ENCODE peak calls at places on chromosomes 11 and 22, in ten cellular contexts. One of them, this sample, is unnamed.

GRCh38 chr11:32960553-32961164 is 55.0 kb upstream of the DEPDC7 start:
- DNase-seq in left lung: no peak
- DNase-seq in foreskin fibroblast: peak
- DNase-seq in mucosa of descending colon: no peak
- DNase-seq in heart left ventricle: no peak
- DNase-seq in chondrocyte: no peak
- DNase-seq in mesothelial cell of epicardium: no peak
- DNase-seq in pancreas: no peak
- DNase-seq in AG09319: peak
- DNase-seq in AG04449: peak
- DNase-seq in this sample: no peak

GRCh38 chr11:115613986-115614625 is 109.9 kb upstream of the CADM1 start:
- DNase-seq in chondrocyte: no peak
- DNase-seq in pancreas: no peak
- DNase-seq in left lung: no peak
- DNase-seq in AG04449: no peak
- DNase-seq in heart left ventricle: no peak
- DNase-seq in AG09319: no peak
- DNase-seq in mesothelial cell of epicardium: no peak
- DNase-seq in foreskin fibroblast: peak
- DNase-seq in mucosa of descending colon: no peak
- DNase-seq in this sample: no peak

GRCh38 chr11:66933508-66933907 is 24.7 kb downstream of the PC start:
- DNase-seq in mucosa of descending colon: no peak
- DNase-seq in pancreas: no peak
- DNase-seq in chondrocyte: no peak
- DNase-seq in foreskin fibroblast: no peak
- DNase-seq in AG04449: no peak
- DNase-seq in AG09319: no peak
- DNase-seq in mesothelial cell of epicardium: no peak
- DNase-seq in heart left ventricle: no peak
- DNase-seq in left lung: no peak
- DNase-seq in this sample: no peak

GRCh38 chr22:40434101-40434500 is 63.7 kb downstream of the SGSM3 start:
- DNase-seq in left lung: no peak
- DNase-seq in pancreas: no peak
- DNase-seq in heart left ventricle: no peak
- DNase-seq in foreskin fibroblast: no peak
- DNase-seq in AG09319: no peak
- DNase-seq in chondrocyte: no peak
- DNase-seq in AG04449: no peak
- DNase-seq in mesothelial cell of epicardium: no peak
- DNase-seq in mucosa of descending colon: no peak
- DNase-seq in this sample: no peak

GRCh38 chr11:29231991-29232390 is 784.8 kb downstream of the KCNA4 start:
- DNase-seq in mucosa of descending colon: no peak
- DNase-seq in AG09319: peak
- DNase-seq in chondrocyte: no peak
- DNase-seq in left lung: no peak
- DNase-seq in pancreas: no peak
- DNase-seq in mesothelial cell of epicardium: no peak
- DNase-seq in AG04449: no peak
- DNase-seq in heart left ventricle: no peak
- DNase-seq in foreskin fibroblast: no peak
- DNase-seq in this sample: no peak

GRCh38 chr11:23192256-23192655 is 332.0 kb upstream of the CCDC179 start:
- DNase-seq in AG04449: peak
- DNase-seq in foreskin fibroblast: no peak
- DNase-seq in heart left ventricle: no peak
- DNase-seq in mesothelial cell of epicardium: no peak
- DNase-seq in left lung: no peak
- DNase-seq in pancreas: no peak
- DNase-seq in chondrocyte: no peak
- DNase-seq in AG09319: no peak
- DNase-seq in mucosa of descending colon: no peak
- DNase-seq in this sample: no peak

GRCh38 chr22:16989915-16990314 is 18.1 kb downstream of the GAB4 start:
- DNase-seq in AG09319: no peak
- DNase-seq in left lung: no peak
- DNase-seq in mesothelial cell of epicardium: no peak
- DNase-seq in pancreas: no peak
- DNase-seq in mucosa of descending colon: no peak
- DNase-seq in heart left ventricle: no peak
- DNase-seq in chondrocyte: peak
- DNase-seq in AG04449: no peak
- DNase-seq in foreskin fibroblast: no peak
- DNase-seq in this sample: no peak

GRCh38 chr11:36264601-36265344 is 24.5 kb downstream of the COMMD9 start:
- DNase-seq in AG09319: no peak
- DNase-seq in mucosa of descending colon: no peak
- DNase-seq in heart left ventricle: no peak
- DNase-seq in left lung: no peak
- DNase-seq in pancreas: no peak
- DNase-seq in chondrocyte: no peak
- DNase-seq in AG04449: no peak
- DNase-seq in mesothelial cell of epicardium: no peak
- DNase-seq in foreskin fibroblast: no peak
- DNase-seq in this sample: no peak

GRCh38 chr11:1341928-1342524 is 32.6 kb upstream of the TOLLIP start:
- DNase-seq in pancreas: no peak
- DNase-seq in left lung: no peak
- DNase-seq in chondrocyte: no peak
- DNase-seq in AG04449: peak
- DNase-seq in heart left ventricle: no peak
- DNase-seq in AG09319: no peak
- DNase-seq in foreskin fibroblast: peak
- DNase-seq in mucosa of descending colon: no peak
- DNase-seq in mesothelial cell of epicardium: no peak
- DNase-seq in this sample: no peak

GRCh38 chr22:22810018-22810427 is 77.6 kb upstream of the IGLL5 start:
- DNase-seq in AG04449: no peak
- DNase-seq in foreskin fibroblast: no peak
- DNase-seq in AG09319: no peak
- DNase-seq in mesothelial cell of epicardium: no peak
- DNase-seq in left lung: no peak
- DNase-seq in chondrocyte: no peak
- DNase-seq in mucosa of descending colon: no peak
- DNase-seq in pancreas: peak
- DNase-seq in heart left ventricle: no peak
- DNase-seq in this sample: no peak
- TF ChIP-seq CTCF in AG04449: peak
- TF ChIP-seq CTCF in foreskin fibroblast: peak
- TF ChIP-seq CTCF in AG09319: no peak
- TF ChIP-seq CTCF in mesothelial cell of epicardium: peak
- TF ChIP-seq CTCF in left lung: peak
- TF ChIP-seq CTCF in chondrocyte: peak
- TF ChIP-seq CTCF in mucosa of descending colon: peak
- TF ChIP-seq CTCF in pancreas: no peak
- TF ChIP-seq CTCF in heart left ventricle: peak
- TF ChIP-seq CTCF in this sample: no peak

DNA sequence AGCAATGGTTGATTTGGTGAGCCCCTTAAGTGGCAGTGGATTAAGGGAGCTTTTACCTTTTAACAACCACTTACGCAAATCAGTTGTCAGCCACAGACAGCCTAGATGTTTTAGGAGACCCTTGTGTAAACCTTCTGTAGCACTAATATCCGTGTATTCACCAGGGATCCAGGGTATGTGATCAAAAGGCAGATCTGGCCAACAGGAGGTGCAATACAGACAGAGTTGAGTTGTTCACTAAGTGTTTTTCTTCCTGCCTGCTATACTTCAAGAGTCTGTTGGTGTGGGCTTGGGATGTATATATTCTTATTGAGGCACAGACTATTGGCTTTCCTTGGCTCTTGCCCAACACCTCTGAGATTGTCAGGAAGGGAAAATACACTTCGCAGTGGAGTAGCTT is 175.1 kb downstream of the FAT3 start:
- DNase-seq in chondrocyte: no peak
- DNase-seq in heart left ventricle: no peak
- DNase-seq in pancreas: no peak
- DNase-seq in mesothelial cell of epicardium: no peak
- DNase-seq in AG09319: no peak
- DNase-seq in left lung: no peak
- DNase-seq in mucosa of descending colon: no peak
- DNase-seq in foreskin fibroblast: no peak
- DNase-seq in AG04449: no peak
- DNase-seq in this sample: no peak
- TF ChIP-seq CTCF in chondrocyte: peak
- TF ChIP-seq CTCF in heart left ventricle: no peak
- TF ChIP-seq CTCF in pancreas: no peak
- TF ChIP-seq CTCF in mesothelial cell of epicardium: no peak
- TF ChIP-seq CTCF in AG09319: no peak
- TF ChIP-seq CTCF in left lung: no peak
- TF ChIP-seq CTCF in mucosa of descending colon: no peak
- TF ChIP-seq CTCF in foreskin fibroblast: no peak
- TF ChIP-seq CTCF in AG04449: no peak
- TF ChIP-seq CTCF in this sample: no peak

GRCh38 chr11:2519879-2520735 is 75.3 kb downstream of the KCNQ1 start:
- DNase-seq in left lung: peak
- DNase-seq in chondrocyte: peak
- DNase-seq in AG09319: no peak
- DNase-seq in mucosa of descending colon: peak
- DNase-seq in mesothelial cell of epicardium: peak
- DNase-seq in foreskin fibroblast: no peak
- DNase-seq in heart left ventricle: peak
- DNase-seq in AG04449: no peak
- DNase-seq in pancreas: peak
- DNase-seq in this sample: peak

GRCh38 chr11:2519517-2519878 is 74.7 kb downstream of the KCNQ1 start:
- DNase-seq in AG09319: no peak
- DNase-seq in chondrocyte: no peak
- DNase-seq in heart left ventricle: no peak
- DNase-seq in mucosa of descending colon: no peak
- DNase-seq in pancreas: no peak
- DNase-seq in AG04449: no peak
- DNase-seq in left lung: no peak
- DNase-seq in foreskin fibroblast: no peak
- DNase-seq in mesothelial cell of epicardium: no peak
- DNase-seq in this sample: no peak

GRCh38 chr11:2517386-2518064 is 72.7 kb downstream of the KCNQ1 start:
- DNase-seq in foreskin fibroblast: no peak
- DNase-seq in chondrocyte: no peak
- DNase-seq in mucosa of descending colon: peak
- DNase-seq in heart left ventricle: peak
- DNase-seq in AG09319: no peak
- DNase-seq in left lung: peak
- DNase-seq in mesothelial cell of epicardium: peak
- DNase-seq in pancreas: peak
- DNase-seq in AG04449: no peak
- DNase-seq in this sample: peak

GRCh38 chr11:2518112-2518982 is 73.5 kb downstream of the KCNQ1 start:
- DNase-seq in mucosa of descending colon: peak
- DNase-seq in pancreas: peak
- DNase-seq in chondrocyte: peak
- DNase-seq in left lung: peak
- DNase-seq in AG04449: no peak
- DNase-seq in AG09319: no peak
- DNase-seq in foreskin fibroblast: no peak
- DNase-seq in heart left ventricle: no peak
- DNase-seq in mesothelial cell of epicardium: peak
- DNase-seq in this sample: peak

GRCh38 chr11:2518983-2519340 is 74.2 kb downstream of the KCNQ1 start:
- DNase-seq in left lung: peak
- DNase-seq in AG09319: no peak
- DNase-seq in heart left ventricle: peak
- DNase-seq in mucosa of descending colon: peak
- DNase-seq in pancreas: peak
- DNase-seq in chondrocyte: peak
- DNase-seq in mesothelial cell of epicardium: peak
- DNase-seq in AG04449: no peak
- DNase-seq in foreskin fibroblast: no peak
- DNase-seq in this sample: peak
- TF ChIP-seq CTCF in left lung: no peak
- TF ChIP-seq CTCF in AG09319: no peak
- TF ChIP-seq CTCF in heart left ventricle: no peak
- TF ChIP-seq CTCF in mucosa of descending colon: no peak
- TF ChIP-seq CTCF in pancreas: no peak
- TF ChIP-seq CTCF in chondrocyte: no peak
- TF ChIP-seq CTCF in mesothelial cell of epicardium: no peak
- TF ChIP-seq CTCF in AG04449: no peak
- TF ChIP-seq CTCF in foreskin fibroblast: no peak
- TF ChIP-seq CTCF in this sample: no peak

GRCh38 chr11:61791737-61792309 is 576 bp downstream of the TMEM258 start:
- DNase-seq in mesothelial cell of epicardium: no peak
- DNase-seq in chondrocyte: no peak
- DNase-seq in left lung: peak
- DNase-seq in heart left ventricle: peak
- DNase-seq in foreskin fibroblast: peak
- DNase-seq in mucosa of descending colon: no peak
- DNase-seq in AG04449: peak
- DNase-seq in AG09319: peak
- DNase-seq in pancreas: peak
- DNase-seq in this sample: peak

GRCh38 chr11:61793829-61794204 is 1.1 kb downstream of the FEN1 start:
- DNase-seq in AG09319: no peak
- DNase-seq in foreskin fibroblast: no peak
- DNase-seq in chondrocyte: peak
- DNase-seq in AG04449: no peak
- DNase-seq in left lung: no peak
- DNase-seq in heart left ventricle: no peak
- DNase-seq in pancreas: no peak
- DNase-seq in mesothelial cell of epicardium: no peak
- DNase-seq in mucosa of descending colon: no peak
- DNase-seq in this sample: no peak

GRCh38 chr11:61793084-61793828 is 545 bp downstream of the FEN1 start:
- DNase-seq in pancreas: no peak
- DNase-seq in left lung: no peak
- DNase-seq in heart left ventricle: no peak
- DNase-seq in foreskin fibroblast: no peak
- DNase-seq in AG09319: no peak
- DNase-seq in mesothelial cell of epicardium: no peak
- DNase-seq in chondrocyte: peak
- DNase-seq in mucosa of descending colon: no peak
- DNase-seq in AG04449: no peak
- DNase-seq in this sample: no peak

GRCh38 chr11:61794579-61794978 is 1.9 kb downstream of the FEN1 start:
- DNase-seq in AG04449: no peak
- DNase-seq in chondrocyte: no peak
- DNase-seq in left lung: no peak
- DNase-seq in foreskin fibroblast: no peak
- DNase-seq in heart left ventricle: no peak
- DNase-seq in AG09319: no peak
- DNase-seq in mucosa of descending colon: no peak
- DNase-seq in mesothelial cell of epicardium: no peak
- DNase-seq in pancreas: no peak
- DNase-seq in this sample: no peak

GRCh38 chr11:61792310-61793083 is at the start of the genes FEN1 and TMEM258:
- DNase-seq in heart left ventricle: peak
- DNase-seq in chondrocyte: no peak
- DNase-seq in mucosa of descending colon: peak
- DNase-seq in AG09319: peak
- DNase-seq in foreskin fibroblast: peak
- DNase-seq in left lung: peak
- DNase-seq in AG04449: peak
- DNase-seq in mesothelial cell of epicardium: peak
- DNase-seq in pancreas: peak
- DNase-seq in this sample: peak
- TF ChIP-seq CTCF in heart left ventricle: peak
- TF ChIP-seq CTCF in chondrocyte: peak
- TF ChIP-seq CTCF in mucosa of descending colon: no peak
- TF ChIP-seq CTCF in AG09319: no peak
- TF ChIP-seq CTCF in foreskin fibroblast: no peak
- TF ChIP-seq CTCF in left lung: peak
- TF ChIP-seq CTCF in AG04449: no peak
- TF ChIP-seq CTCF in mesothelial cell of epicardium: peak
- TF ChIP-seq CTCF in pancreas: no peak
- TF ChIP-seq CTCF in this sample: peak